ENCODE peak calls at places on chromosome 20, in four cellular contexts. O, B, T and Q are unnamed samples.

GRCh38 chr20:59788196-59788735 is 145.2 kb downstream of the SYCP2 start:
- DNase-seq in O (no peak), B (no peak), T (no peak), Q (no peak)

GRCh38 chr20:51529758-51530157 is 12.8 kb downstream of the NFATC2 start:
- DNase-seq in O (no peak), B (no peak), T (no peak), Q (peak; percentile 31)

GRCh38 chr20:60257671-60258070 is 299.4 kb downstream of the CDH26 start:
- DNase-seq in O (no peak), B (no peak), T (no peak), Q (no peak)

GRCh38 chr20:9119776-9120175 is 50.9 kb downstream of the PLCB4 start:
- DNase-seq in O (no peak), B (no peak), T (no peak), Q (no peak)

GRCh38 chr20:64091762-64092161 is 7.6 kb upstream of the LKAAEAR1 start:
- DNase-seq in O (no peak), B (no peak), T (no peak), Q (no peak)

GRCh38 chr20:42516692-42517091 is 673.0 kb downstream of the PTPRT start:
- DNase-seq in O (no peak), B (no peak), T (no peak), Q (no peak)

GRCh38 chr20:40054311-40054710 is 634.7 kb downstream of the MAFB start:
- DNase-seq in O (no peak), B (no peak), T (no peak), Q (no peak)

GRCh38 chr20:8018928-8019177 is 708 bp downstream of the TMX4 start:
- DNase-seq in O (peak; percentile 50), B (no peak), T (no peak), Q (peak; percentile 9)

GRCh38 chr20:8454137-8454712 is 322.2 kb downstream of the PLCB1 start:
- DNase-seq in O (peak; percentile 84), B (peak; percentile 93), T (peak; percentile 98), Q (peak; percentile 84)

GRCh38 chr20:17806739-17807441 is 107.1 kb downstream of the BANF2 start:
- DNase-seq in O (peak; percentile 75), B (peak; percentile 78), T (peak; percentile 85), Q (peak; percentile 83)

GRCh38 chr20:56974499-56975250 is 291.8 kb downstream of the BMP7 start:
- DNase-seq in O (peak; percentile 66), B (peak; percentile 32), T (peak; percentile 64), Q (peak; percentile 66)

GRCh38 chr20:52312131-52312729 is 120.7 kb upstream of the ZFP64 start:
- DNase-seq in O (peak; percentile 61), B (peak; percentile 38), T (peak; percentile 65), Q (peak; percentile 70)

GRCh38 chr20:19457551-19457950 is 245.1 kb downstream of the SLC24A3 start:
- DNase-seq in O (no peak), B (no peak), T (no peak), Q (peak; percentile 13)

GRCh38 chr20:420721-421574 is 12.8 kb downstream of the RBCK1 start:
- DNase-seq in O (no peak), B (no peak), T (no peak), Q (no peak)

GRCh38 chr20:32743237-32744112 is at the start of gene COMMD7:
- DNase-seq in O (peak; percentile 38), B (no peak), T (peak; percentile 38), Q (peak; percentile 57)

GRCh38 chr20:51372176-51372803 is 170.2 kb downstream of the NFATC2 start:
- DNase-seq in O (peak; percentile 80), B (peak; percentile 43), T (peak; percentile 72), Q (peak; percentile 62)

GRCh38 chr20:17661121-17661744 is 20.8 kb downstream of the RRBP1 start:
- DNase-seq in O (no peak), B (no peak), T (no peak), Q (peak; percentile 92)

GRCh38 chr20:7866279-7866678 is 74.0 kb downstream of the HAO1 start:
- DNase-seq in O (no peak), B (no peak), T (no peak), Q (no peak)

GRCh38 chr20:46583411-46584214 is 33.2 kb upstream of the OCSTAMP start:
- DNase-seq in O (no peak), B (no peak), T (no peak), Q (no peak)

GRCh38 chr20:31454374-31454773 is 13.9 kb downstream of the DEFB123 start:
- DNase-seq in O (no peak), B (no peak), T (no peak), Q (no peak)

GRCh38 chr20:50020283-50020682 is 37.5 kb downstream of the SNAI1 start:
- DNase-seq in O (no peak), B (peak; percentile 39), T (peak; percentile 50), Q (no peak)

GRCh38 chr20:59411191-59411988 is 111.0 kb downstream of the EDN3 start:
- DNase-seq in O (no peak), B (no peak), T (no peak), Q (no peak)

GRCh38 chr20:24933266-24933908 is 15.7 kb upstream of the CST7 start:
- DNase-seq in O (no peak), B (no peak), T (no peak), Q (no peak)

GRCh38 chr20:47878601-47879004 is 93.3 kb upstream of the SULF2 start:
- DNase-seq in O (no peak), B (no peak), T (no peak), Q (no peak)

GRCh38 chr20:8601542-8601912 is 467.4 kb upstream of the PLCB4 start:
- DNase-seq in O (no peak), B (no peak), T (no peak), Q (no peak)

GRCh38 chr20:3716195-3716834 is 3.9 kb upstream of the SIGLEC1 start:
- DNase-seq in O (peak; percentile 35), B (no peak), T (peak; percentile 49), Q (peak; percentile 41)
- TF ChIP-seq CTCF in O (peak; percentile 84), B (peak; percentile 47), T (peak; percentile 75), Q (peak; percentile 80)

DNA sequence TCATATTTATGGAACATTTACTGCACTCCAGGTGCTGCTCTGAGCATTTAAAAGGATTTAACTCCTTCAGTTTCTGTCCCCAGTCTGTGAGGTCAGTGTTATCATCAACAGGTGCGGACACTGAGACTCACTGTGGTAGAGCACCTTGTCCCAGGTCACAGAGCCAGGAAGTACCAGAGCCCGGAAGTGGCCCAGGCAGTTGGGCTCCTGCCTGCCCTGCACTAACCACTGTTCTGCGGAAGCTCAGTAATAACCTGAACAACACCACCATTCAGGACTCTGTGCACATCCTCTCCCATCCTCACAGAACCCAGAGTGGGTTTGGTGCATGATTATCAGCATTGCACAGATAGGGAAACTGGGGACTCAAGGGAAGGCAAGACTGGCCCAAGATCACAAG is 16.8 kb upstream of the SIRPG start:
- DNase-seq in O (no peak), B (no peak), T (no peak), Q (no peak)
- H3K4me3 ChIP-seq in O (no peak overlapping the region), B (no peak overlapping the region), T (no peak overlapping the region), Q (no peak overlapping the region)

GRCh38 chr20:36542019-36542488 is 735 bp downstream of the MYL9 start:
- DNase-seq in O (no peak), B (no peak), T (peak; percentile 63), Q (peak; percentile 67)
- TF ChIP-seq CTCF in O (peak; percentile 62), B (peak; percentile 19), T (peak; percentile 60), Q (peak; percentile 72)

GRCh38 chr20:3922983-3923339 is 33.8 kb downstream of the PANK2 start:
- DNase-seq in O (no peak), B (no peak), T (no peak), Q (no peak)

GRCh38 chr20:3925899-3926638 is 36.9 kb downstream of the PANK2 start:
- DNase-seq in O (no peak), B (no peak), T (no peak), Q (no peak)

GRCh38 chr20:3924304-3925112 is 35.3 kb downstream of the PANK2 start:
- DNase-seq in O (no peak), B (no peak), T (peak; percentile 43), Q (no peak)

GRCh38 chr20:3923818-3924217 is 34.6 kb downstream of the PANK2 start:
- DNase-seq in O (no peak), B (peak; percentile 52), T (peak; percentile 65), Q (peak; percentile 48)

DNA sequence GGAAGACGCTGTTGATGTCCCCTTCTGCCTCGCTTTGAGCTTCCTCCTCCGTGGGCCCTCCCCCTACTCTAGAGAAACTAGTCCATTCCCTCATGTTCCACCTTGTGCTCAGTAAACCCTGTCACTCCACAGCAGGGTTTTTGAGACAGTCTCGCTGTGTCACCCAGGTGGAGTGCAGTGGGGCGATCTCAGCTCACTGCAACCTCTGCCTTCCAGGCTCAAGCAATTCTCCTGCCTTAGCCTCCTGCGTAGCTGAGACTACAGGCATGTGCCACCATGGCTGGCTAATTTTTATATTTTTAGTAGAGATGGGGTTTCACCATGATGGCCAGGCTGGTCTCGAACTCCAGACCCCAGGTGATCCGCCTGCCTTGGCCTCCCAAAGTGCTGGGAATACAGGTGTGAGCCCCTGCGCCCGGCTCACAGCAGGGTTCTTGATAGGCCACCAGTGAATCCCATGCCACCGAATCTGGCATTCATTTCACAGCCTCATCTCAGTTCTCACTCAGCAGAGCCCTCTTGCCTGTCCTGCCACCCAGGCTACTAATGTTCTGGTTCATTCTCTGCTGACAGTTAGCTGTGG is 36.0 kb downstream of the PANK2 start:
- DNase-seq in O (no peak), B (no peak), T (no peak), Q (no peak)
- H3K4me3 ChIP-seq in O (no peak overlapping the region), B (no peak overlapping the region), T (no peak overlapping the region), Q (no peak overlapping the region)

DNA sequence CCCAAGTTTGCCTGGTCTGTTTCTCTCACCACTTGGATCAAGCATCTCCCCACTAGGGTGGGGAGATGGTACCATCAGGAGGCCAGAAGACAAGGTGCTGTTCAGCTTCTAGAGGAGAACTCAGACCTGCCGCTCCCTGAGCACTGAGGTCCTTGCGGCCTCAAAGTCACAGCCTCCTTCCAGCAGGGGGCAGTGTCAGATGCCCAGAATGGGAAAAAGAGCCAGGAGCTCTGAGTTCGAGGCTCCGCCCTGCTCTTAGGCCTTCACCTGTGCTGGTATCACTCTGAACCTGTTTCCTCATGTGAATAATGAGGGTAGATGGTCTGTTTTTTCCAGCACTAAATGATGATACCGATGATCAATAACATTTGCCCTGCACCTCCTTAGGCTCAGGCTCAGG is 68.7 kb downstream of the TOX2 start:
- DNase-seq in O (no peak), B (no peak), T (no peak), Q (no peak)
- TF ChIP-seq CTCF in O (peak; percentile 37), B (no peak), T (peak; percentile 28), Q (peak; percentile 23)

DNA sequence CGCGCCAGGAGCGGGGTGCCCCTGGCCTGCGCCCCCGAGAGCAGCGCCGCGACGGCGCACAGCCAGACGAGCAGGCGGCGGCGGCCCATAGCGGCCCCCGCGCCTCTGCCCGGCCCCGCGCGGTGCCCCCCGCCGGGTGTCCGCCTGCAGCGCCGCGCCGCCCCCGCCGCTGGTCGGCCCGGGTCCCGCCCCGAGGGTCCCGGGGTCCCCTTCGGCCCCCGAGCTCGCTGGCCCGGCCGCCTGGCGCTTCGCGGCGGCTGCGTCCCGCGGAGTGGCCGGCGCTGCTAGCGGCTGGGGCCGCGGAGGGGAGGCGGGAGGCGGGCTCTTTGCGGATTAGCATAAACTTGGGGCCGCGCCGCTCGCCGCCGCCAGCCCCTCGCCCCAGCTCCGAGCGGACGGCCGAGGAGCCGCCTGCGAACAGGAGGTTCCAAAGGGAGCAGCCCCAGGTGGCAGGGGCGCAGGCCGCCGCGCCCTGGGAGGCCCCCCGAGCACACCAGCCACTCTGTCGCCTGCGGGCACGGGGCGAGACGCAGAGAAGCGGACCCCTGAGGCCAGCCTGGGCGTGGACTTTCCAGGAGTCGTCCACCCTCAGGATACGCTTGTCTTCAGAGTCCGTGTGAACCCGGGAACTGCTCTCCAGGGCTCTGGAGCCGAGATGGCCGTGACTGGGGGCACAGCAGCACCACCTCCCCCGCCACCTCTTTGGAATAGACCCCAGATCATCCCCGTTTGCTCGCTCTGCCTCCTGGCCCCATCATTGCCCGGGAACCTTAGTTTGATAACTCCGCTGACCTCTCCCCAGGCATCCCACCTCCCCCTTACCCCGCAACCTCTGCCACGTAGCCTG is at the start of gene EMILIN3:
- DNase-seq in O (no peak), B (no peak), T (no peak), Q (no peak)
- H3K4me3 ChIP-seq in O (no peak within 1 kb of the TSS), B (peak within 1 kb of the TSS; percentile 17), T (no peak within 1 kb of the TSS), Q (no peak within 1 kb of the TSS)